ENCODE peak calls at places on chromosome 4, in eight cellular contexts. H, Q, C, B, O, W, D and E are unnamed samples. For H3K36me3, the result is how much of the 10 kb centered on the place peaks cover.

GRCh38 chr4:184763150-184763780 is 29.4 kb upstream of the CENPU start:
- DNase-seq in H (no peak), Q (no peak), C (no peak), B (no peak), O (no peak), W (peak), D (peak), E (no peak)

GRCh38 chr4:110245567-110245966 is 47.2 kb upstream of the ELOVL6 start:
- DNase-seq in H (peak), Q (no peak), C (no peak), B (no peak), O (no peak), W (no peak), D (no peak), E (no peak)

GRCh38 chr4:96654045-96654444 is 814.2 kb downstream of the PDHA2 start:
- DNase-seq in H (no peak), Q (peak), C (no peak), B (no peak), O (no peak), W (no peak), D (no peak), E (no peak)

GRCh38 chr4:155692990-155693659 is 26.5 kb downstream of the GUCY1A1 start:
- DNase-seq in H (no peak), Q (no peak), C (no peak), B (no peak), O (no peak), W (no peak), D (no peak), E (no peak)

GRCh38 chr4:78778530-78778929 is 2.4 kb downstream of the BMP2K start:
- DNase-seq in H (no peak), Q (no peak), C (no peak), B (no peak), O (no peak), W (no peak), D (no peak), E (no peak)

GRCh38 chr4:87659247-87659931 is 9.3 kb downstream of the DMP1 start:
- DNase-seq in H (no peak), Q (no peak), C (no peak), B (no peak), O (no peak), W (peak), D (no peak), E (peak)

GRCh38 chr4:48907706-48908477 is 1.3 kb upstream of the OCIAD2 start:
- DNase-seq in H (no peak), Q (no peak), C (no peak), B (no peak), O (no peak), W (no peak), D (no peak), E (no peak)

GRCh38 chr4:113760852-113761681 is 471 bp downstream of the CAMK2D start:
- DNase-seq in H (peak), Q (peak), C (peak), B (peak), O (peak), W (peak), D (peak), E (peak)

GRCh38 chr4:17165256-17165655 is 266.8 kb upstream of the LDB2 start:
- DNase-seq in H (no peak), Q (no peak), C (no peak), B (no peak), O (no peak), W (no peak), D (no peak), E (no peak)

GRCh38 chr4:77092832-77093800 is 17.3 kb upstream of the CCNI start:
- DNase-seq in H (peak), Q (no peak), C (no peak), B (no peak), O (no peak), W (no peak), D (no peak), E (no peak)

GRCh38 chr4:6912412-6912811 is 2.8 kb downstream of the TBC1D14 start:
- DNase-seq in H (no peak), Q (peak), C (no peak), B (no peak), O (peak), W (no peak), D (peak), E (no peak)

GRCh38 chr4:6909113-6909969 is at the start of gene TBC1D14:
- DNase-seq in H (peak), Q (peak), C (peak), B (peak), O (peak), W (peak), D (peak), E (peak)

GRCh38 chr4:6909970-6910339 is 329 bp downstream of the TBC1D14 start:
- DNase-seq in H (no peak), Q (peak), C (no peak), B (no peak), O (no peak), W (peak), D (no peak), E (no peak)

GRCh38 chr4:6910340-6910959 is 824 bp downstream of the TBC1D14 start:
- DNase-seq in H (no peak), Q (peak), C (peak), B (no peak), O (peak), W (peak), D (peak), E (no peak)

DNA sequence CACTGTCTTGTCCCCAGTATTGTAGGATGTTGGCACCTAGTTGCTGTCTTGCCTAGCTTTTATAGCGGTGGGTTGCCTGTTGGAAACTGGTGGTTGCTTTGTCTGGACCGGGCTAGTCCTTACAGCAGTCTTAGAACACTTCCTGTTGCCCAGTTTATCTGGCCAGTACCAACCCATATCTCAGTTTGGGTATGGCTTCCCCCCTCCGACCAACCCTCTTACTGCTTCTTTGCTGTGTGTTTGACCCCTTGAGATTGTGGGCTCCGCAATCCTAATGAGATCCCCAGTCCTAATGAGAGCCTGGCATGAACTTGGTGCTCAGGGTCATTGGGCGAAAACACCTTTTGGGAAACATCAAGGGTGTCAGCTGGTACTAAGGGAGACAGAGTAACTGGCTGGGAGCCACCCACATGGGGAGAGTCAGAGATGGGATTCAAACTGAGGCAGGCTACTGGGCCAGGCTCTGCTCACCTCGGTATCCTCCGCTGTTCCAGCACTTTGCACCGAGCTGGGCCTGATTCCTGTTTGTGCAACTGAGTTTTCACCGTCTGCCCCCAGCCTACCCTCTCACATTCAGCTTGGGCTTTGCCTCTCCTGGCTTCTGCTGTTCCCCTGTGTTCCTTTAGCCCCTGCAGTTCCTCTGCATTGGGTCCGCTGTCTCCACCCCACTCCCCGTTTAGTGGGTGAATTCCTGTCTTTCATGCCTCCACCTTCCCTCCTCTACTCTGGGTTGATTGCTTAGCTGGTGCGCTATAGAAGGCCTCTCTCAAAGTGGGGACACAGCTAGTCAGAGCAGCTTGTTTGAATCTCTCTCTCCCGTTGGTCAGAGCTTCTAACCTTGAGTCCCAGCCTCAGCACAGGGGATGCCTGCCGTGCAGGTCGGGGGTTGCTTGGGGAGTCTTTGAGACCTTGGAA is 1.6 kb downstream of the TBC1D14 start:
- DNase-seq in H (no peak), Q (peak), C (no peak), B (no peak), O (no peak), W (no peak), D (peak), E (no peak)
- H3K4me3 ChIP-seq in H (peak), Q (peak), C (peak), B (no peak), O (peak), W (no peak), D (peak), E (peak)

GRCh38 chr4:94889523-94889922 is 131.8 kb downstream of the BMPR1B start:
- DNase-seq in H (peak), Q (no peak), C (no peak), B (no peak), O (no peak), W (no peak), D (no peak), E (no peak)

GRCh38 chr4:94890579-94890978 is 132.8 kb downstream of the BMPR1B start:
- DNase-seq in H (no peak), Q (no peak), C (no peak), B (no peak), O (no peak), W (no peak), D (no peak), E (no peak)

GRCh38 chr4:94895081-94895480 is 137.3 kb downstream of the BMPR1B start:
- DNase-seq in H (no peak), Q (no peak), C (no peak), B (no peak), O (no peak), W (no peak), D (no peak), E (no peak)

GRCh38 chr4:94889961-94890360 is 132.2 kb downstream of the BMPR1B start:
- DNase-seq in H (peak), Q (no peak), C (no peak), B (no peak), O (no peak), W (peak), D (no peak), E (no peak)

DNA sequence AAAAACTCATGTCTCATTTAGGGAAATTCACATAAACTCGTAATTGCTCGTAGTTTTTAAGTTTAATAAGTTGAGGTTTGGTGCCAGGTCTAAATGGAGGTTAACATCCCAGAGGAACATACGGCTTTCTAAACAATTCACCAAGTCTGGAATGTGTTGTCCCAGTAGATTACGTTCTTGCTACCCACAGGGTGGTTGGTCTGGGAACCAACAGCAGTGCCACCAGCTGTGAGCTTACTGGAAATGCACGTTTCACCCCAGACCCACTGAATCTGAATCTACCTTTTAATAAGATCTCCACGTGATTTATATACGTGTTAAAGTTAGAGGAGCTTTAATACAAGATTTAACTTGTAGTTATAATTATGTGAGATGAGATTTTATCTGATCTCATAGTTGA is 134.3 kb downstream of the BMPR1B start:
- DNase-seq in H (no peak), Q (no peak), C (no peak), B (no peak), O (no peak), W (no peak), D (no peak), E (no peak)
- TF ChIP-seq CTCF in H (no peak), Q (no peak), C (no peak), B (no peak), O (no peak), W (no peak), D (no peak), E (no peak)

DNA sequence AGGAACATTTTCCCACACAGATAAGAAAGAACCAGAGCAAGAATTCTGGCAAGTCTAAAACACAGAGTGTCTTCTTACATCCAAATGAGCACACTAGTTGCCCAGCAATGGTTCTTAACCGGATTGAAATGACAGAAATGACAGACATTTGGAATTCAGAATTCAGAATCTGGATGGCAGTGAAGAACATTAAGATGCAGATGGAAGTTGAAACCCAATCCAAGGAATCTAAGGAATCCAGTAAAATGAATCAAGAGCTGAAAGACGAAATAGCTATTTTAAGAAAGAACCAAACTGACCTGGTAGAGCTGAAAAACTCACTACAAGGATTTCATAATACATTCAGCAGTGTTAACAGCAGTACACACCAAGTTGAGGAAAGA is 21.5 kb downstream of the ANAPC10 start:
- DNase-seq in H (no peak), Q (no peak), C (no peak), B (no peak), O (no peak), W (no peak), D (no peak), E (no peak)
- H3K36me3 ChIP-seq in H (under half), Q (under half), C (under half), B (under half), O (under half), W (under half), D (under half), E (under half)

GRCh38 chr4:128832253-128832641 is 22.7 kb downstream of the JADE1 start:
- DNase-seq in H (no peak), Q (no peak), C (no peak), B (no peak), O (no peak), W (no peak), D (no peak), E (no peak)

GRCh38 chr4:128835498-128836222 is 26.2 kb downstream of the JADE1 start:
- DNase-seq in H (peak), Q (no peak), C (no peak), B (peak), O (peak), W (no peak), D (peak), E (no peak)

GRCh38 chr4:128827280-128827679 is 17.8 kb downstream of the JADE1 start:
- DNase-seq in H (no peak), Q (no peak), C (no peak), B (no peak), O (no peak), W (no peak), D (no peak), E (no peak)

GRCh38 chr4:128831526-128832252 is 22.2 kb downstream of the JADE1 start:
- DNase-seq in H (peak), Q (no peak), C (no peak), B (no peak), O (no peak), W (peak), D (no peak), E (peak)

GRCh38 chr4:128830906-128831525 is 21.5 kb downstream of the JADE1 start:
- DNase-seq in H (peak), Q (no peak), C (no peak), B (no peak), O (no peak), W (no peak), D (no peak), E (no peak)
- H3K4me3 ChIP-seq in H (no peak), Q (no peak), C (no peak), B (no peak), O (no peak), W (no peak), D (no peak), E (no peak)

GRCh38 chr4:109033993-109034392 is 268.5 kb downstream of the COL25A1 start:
- DNase-seq in H (no peak), Q (no peak), C (no peak), B (no peak), O (no peak), W (no peak), D (no peak), E (no peak)
- TF ChIP-seq CTCF in H (no peak), Q (no peak), C (no peak), B (no peak), O (no peak), W (no peak), D (no peak), E (no peak)

DNA sequence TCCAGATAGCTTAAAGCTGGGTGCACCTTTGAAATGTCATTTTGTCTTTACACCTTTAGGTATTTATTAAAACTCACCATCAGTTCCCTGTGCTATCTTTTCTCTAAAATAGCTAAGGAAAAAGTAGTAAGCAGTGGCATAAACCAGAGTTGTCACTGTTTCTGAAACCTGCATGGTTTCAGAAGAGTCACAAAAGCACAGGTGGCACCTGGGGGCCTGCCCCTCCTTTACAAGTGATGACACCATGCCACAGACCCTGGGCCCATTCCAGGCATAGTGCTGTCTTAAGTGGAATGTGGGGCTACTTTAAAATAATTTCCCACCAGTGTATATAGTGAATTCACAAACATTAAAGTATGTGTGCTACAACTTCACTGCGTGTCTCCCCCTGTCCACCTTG is 47.8 kb downstream of the DCUN1D4 start:
- DNase-seq in H (no peak), Q (no peak), C (no peak), B (no peak), O (no peak), W (no peak), D (no peak), E (no peak)
- H3K36me3 ChIP-seq in H (under half), Q (under half), C (under half), B (under half), O (under half), W (under half), D (half or more), E (under half)

GRCh38 chr4:152659806-152660205 is 20.0 kb downstream of the TMEM154 start:
- DNase-seq in H (no peak), Q (no peak), C (no peak), B (no peak), O (no peak), W (no peak), D (no peak), E (no peak)
- H3K4me3 ChIP-seq in H (no peak), Q (no peak), C (no peak), B (no peak), O (no peak), W (no peak), D (no peak), E (no peak)

GRCh38 chr4:124943938-124944337 is 231.4 kb upstream of the ANKRD50 start:
- DNase-seq in H (no peak), Q (no peak), C (no peak), B (no peak), O (no peak), W (no peak), D (no peak), E (no peak)
- TF ChIP-seq CTCF in H (no peak), Q (no peak), C (no peak), B (no peak), O (no peak), W (no peak), D (no peak), E (no peak)

GRCh38 chr4:3429651-3430050 is 12.1 kb upstream of the HGFAC start:
- DNase-seq in H (no peak), Q (no peak), C (no peak), B (no peak), O (no peak), W (no peak), D (no peak), E (no peak)
- H3K36me3 ChIP-seq in H (under half), Q (under half), C (under half), B (under half), O (under half), W (under half), D (half or more), E (under half)

GRCh38 chr4:7854697-7855370 is 84.8 kb downstream of the AFAP1 start:
- DNase-seq in H (no peak), Q (no peak), C (no peak), B (no peak), O (no peak), W (no peak), D (peak), E (no peak)
- H3K4me3 ChIP-seq in H (no peak), Q (no peak), C (no peak), B (no peak), O (no peak), W (no peak), D (no peak), E (no peak)